ENCODE peak calls at places on chromosomes 16 and 17, in five cellular contexts. Y is C1 segment of cervical spinal cord; C is stimulated activated CD4-positive, alpha-beta T cell treated with anti-CD3 and anti-CD28 coated beads, Interleukin-2, amount 100 ng/mL, for 48 hours; Q is pons; L is left colon. V is an unnamed sample.

GRCh38 chr16:2757344-2757743 is 4.9 kb downstream of the SRRM2 start:
- DNase-seq in C (no peak), Y (no peak), L (no peak), Q (no peak), V (no peak)

GRCh38 chr17:79201536-79202227 is 127.1 kb downstream of the ENGASE start:
- DNase-seq in Q (no peak), Y (no peak), L (no peak), C (no peak), V (no peak)

GRCh38 chr17:2936351-2936750 is 127.1 kb downstream of the OR1D5 start:
- DNase-seq in Y (no peak), L (no peak), Q (no peak), C (no peak), V (no peak)

GRCh38 chr16:28522792-28523191 is 16.0 kb downstream of the NUPR1 start:
- DNase-seq in Y (no peak), Q (no peak), C (no peak), L (no peak), V (no peak)

GRCh38 chr17:76567634-76568432 is 17.8 kb downstream of the ST6GALNAC2 start:
- DNase-seq in C (no peak), Y (no peak), Q (no peak), L (no peak), V (no peak)

GRCh38 chr17:39227364-39227919 is 1.7 kb upstream of the STAC2 start:
- DNase-seq in Y (no peak), L (no peak), C (no peak), Q (no peak), V (no peak)

GRCh38 chr17:40086150-40087044 is 14.0 kb downstream of the NR1D1 start:
- DNase-seq in Q (no peak), Y (no peak), L (peak; percentile 42), C (no peak), V (peak; percentile 54)

GRCh38 chr17:49104511-49105074 is 28.0 kb upstream of the B4GALNT2 start:
- DNase-seq in L (no peak), Y (no peak), Q (no peak), C (no peak), V (no peak)

GRCh38 chr17:7355053-7355452 is at the start of gene TMEM95:
- DNase-seq in C (no peak), L (no peak), Y (peak; percentile 67), Q (peak; percentile 78), V (no peak)

GRCh38 chr16:73743665-73744496 is 552.7 kb upstream of the PSMD7 start:
- DNase-seq in C (no peak), Q (no peak), L (no peak), Y (no peak), V (no peak)

GRCh38 chr17:30332057-30332542 is 1.8 kb downstream of the TMIGD1 start:
- DNase-seq in Y (no peak), Q (no peak), C (no peak), L (no peak), V (peak; percentile 30)

GRCh38 chr16:78099372-78100161 is at the start of gene WWOX:
- DNase-seq in L (peak; percentile 98), C (peak; percentile 88), Q (peak; percentile 96), Y (peak; percentile 88), V (peak; percentile 94)

GRCh38 chr17:36503456-36504155 is 17.1 kb downstream of the ZNHIT3 start:
- DNase-seq in C (no peak), Y (no peak), L (no peak), Q (no peak), V (no peak)

GRCh38 chr16:49748322-49748721 is 107.6 kb downstream of the ZNF423 start:
- DNase-seq in Y (no peak), C (peak; percentile 16), Q (no peak), L (no peak), V (no peak)

GRCh38 chr17:77649717-77650211 is 308.7 kb upstream of the TNRC6C start:
- DNase-seq in Q (no peak), Y (no peak), L (no peak), C (no peak), V (no peak)

GRCh38 chr16:55120408-55120807 is 189.7 kb downstream of the IRX5 start:
- DNase-seq in Y (no peak), L (no peak), C (no peak), Q (no peak), V (no peak)

GRCh38 chr17:82709024-82709675 is 7.4 kb upstream of the FN3KRP start:
- DNase-seq in C (no peak), Q (no peak), L (no peak), Y (no peak), V (no peak)

GRCh38 chr17:39836117-39836516 is 28.0 kb downstream of the IKZF3 start:
- DNase-seq in L (no peak), C (no peak), Q (no peak), Y (no peak), V (no peak)

GRCh38 chr16:6125483-6126259 is 1028.1 kb upstream of the EEF2KMT start:
- DNase-seq in L (no peak), C (no peak), Q (no peak), Y (no peak), V (no peak)

GRCh38 chr16:87924041-87924851 is 12.1 kb downstream of the CA5A start:
- DNase-seq in Q (no peak), Y (no peak), L (no peak), C (no peak), V (no peak)

GRCh38 chr16:30985401-30986128 is 558 bp downstream of the HSD3B7 start:
- DNase-seq in Y (no peak), C (no peak), Q (no peak), L (peak; percentile 79), V (no peak)

V was measured in effector memory CD8-positive, alpha-beta T cell.